ENCODE peak calls at places on chromosomes 16 and 17, in six cellular contexts. E is psoas muscle, K is mucosa of descending colon, V is Peyer's patch, C is body of pancreas, B is ascending aorta. Q is an unnamed sample.

GRCh38 chr17:80063815-80064585 is 27.6 kb downstream of the CCDC40 start:
- DNase-seq in E (peak; percentile 84), B (peak; percentile 81), V (peak; percentile 26), C (peak; percentile 54), K (peak; percentile 58), Q (peak; percentile 86)

GRCh38 chr17:622356-622755 is 92.3 kb downstream of the VPS53 start:
- DNase-seq in E (no peak), K (no peak), C (no peak), V (no peak), B (no peak), Q (no peak)

GRCh38 chr16:14489460-14489859 is 140.6 kb downstream of the PARN start:
- DNase-seq in E (no peak), B (no peak), K (no peak), C (no peak), V (no peak), Q (no peak)

GRCh38 chr17:78723001-78723796 is 58.9 kb downstream of the CYTH1 start:
- DNase-seq in V (no peak), E (peak; percentile 68), B (no peak), K (no peak), C (no peak), Q (no peak)

GRCh38 chr17:83091257-83092141 is 12.1 kb downstream of the METRNL start:
- DNase-seq in K (peak; percentile 93), C (peak; percentile 74), V (no peak), B (no peak), E (no peak), Q (no peak)

GRCh38 chr16:81165411-81166097 is 69.4 kb upstream of the GCSH start:
- DNase-seq in C (no peak), E (no peak), B (no peak), K (no peak), V (no peak), Q (no peak)

GRCh38 chr16:72198641-72199250 is 26.8 kb upstream of the PMFBP1 start:
- DNase-seq in K (no peak), E (no peak), C (no peak), V (no peak), B (no peak), Q (no peak)

GRCh38 chr17:15278381-15278780 is 13.3 kb upstream of the PMP22 start:
- DNase-seq in V (no peak), E (no peak), K (no peak), B (no peak), C (no peak), Q (no peak)

GRCh38 chr16:61792194-61792904 is 243.9 kb downstream of the CDH8 start:
- DNase-seq in C (no peak), B (no peak), K (no peak), V (no peak), E (no peak), Q (no peak)

GRCh38 chr16:10776280-10776679 is 32.6 kb downstream of the NUBP1 start:
- DNase-seq in K (no peak), E (no peak), V (no peak), C (no peak), B (no peak), Q (no peak)

GRCh38 chr16:11977206-11978041 is 890 bp downstream of the SNX29 start:
- DNase-seq in E (peak; percentile 49), B (peak; percentile 66), V (no peak), K (no peak), C (no peak), Q (peak; percentile 65)

DNA sequence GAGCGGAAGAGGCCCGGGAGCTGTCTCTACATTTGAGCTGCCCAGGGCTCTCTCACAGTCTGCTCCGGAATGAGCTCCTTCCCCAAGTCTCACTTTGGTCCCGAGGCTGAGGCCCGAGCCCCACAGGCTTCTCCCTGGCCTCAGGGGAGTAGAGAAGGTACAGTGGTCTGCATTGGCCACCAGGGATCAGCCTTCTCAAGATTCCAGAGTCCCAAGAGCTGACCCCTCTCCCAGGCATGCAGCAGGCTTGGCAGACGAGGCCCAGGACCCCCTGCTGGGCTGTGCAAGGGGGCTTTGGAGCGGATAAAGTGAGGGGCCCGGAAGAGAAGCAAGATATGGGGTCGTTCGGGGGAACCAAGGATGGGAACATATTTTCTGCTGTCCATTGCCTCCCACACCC is 3.1 kb downstream of the PRSS27 start:
- DNase-seq in V (no peak), K (peak; percentile 14), E (no peak), B (no peak), C (no peak), Q (no peak)
- TF ChIP-seq CTCF in V (no peak), K (no peak), E (no peak), B (no peak), C (no peak), Q (no peak)

GRCh38 chr17:3935140-3935542 is 18.9 kb upstream of the P2RX1 start:
- DNase-seq in K (peak; percentile 83), E (peak; percentile 79), V (peak; percentile 48), C (peak; percentile 78), B (no peak), Q (no peak)
- H3K36me3 ChIP-seq in K (no peaks in the 10 kb centered on the region), E (no peaks in the 10 kb centered on the region), V (peaks cover 60% of the 10 kb centered on the region), C (no peaks in the 10 kb centered on the region), B (peaks cover 27% of the 10 kb centered on the region), Q (no peaks in the 10 kb centered on the region)

DNA sequence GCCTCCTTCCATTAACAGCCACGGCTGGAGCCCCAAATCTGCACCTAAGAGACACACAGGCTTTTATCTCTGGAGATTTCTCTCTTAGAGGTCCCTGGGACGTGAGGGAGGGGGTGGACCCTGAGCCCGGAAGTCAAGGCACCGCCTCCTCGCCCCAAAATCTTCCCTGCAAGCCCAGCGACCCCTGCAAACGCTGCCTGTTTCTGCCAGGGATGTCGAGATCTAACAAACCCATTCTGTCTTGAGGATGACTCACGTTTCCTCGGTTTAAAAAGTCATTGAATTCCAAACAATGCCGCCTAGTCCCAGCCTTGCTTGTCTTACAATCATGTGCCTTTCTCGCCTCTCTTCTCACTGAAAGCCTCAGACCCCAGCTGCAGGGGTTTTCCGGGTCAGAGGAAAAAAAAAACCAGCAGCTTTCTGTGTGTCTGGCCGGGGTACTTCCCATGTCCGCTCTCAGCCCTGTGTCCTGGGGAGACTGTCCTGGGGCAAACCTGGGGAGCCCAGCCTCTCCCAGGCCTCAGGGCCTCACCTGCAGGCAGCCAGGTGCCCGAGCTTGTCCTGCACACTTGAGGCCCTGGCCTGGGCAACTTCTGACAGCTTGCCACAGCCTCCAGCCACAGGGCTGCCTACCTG is 15.4 kb downstream of the ARL2BP start:
- DNase-seq in K (no peak), V (no peak), E (peak; percentile 28), C (no peak), B (peak; percentile 60), Q (no peak)
- H3K4me3 ChIP-seq in K (no peak overlapping the region), V (no peak overlapping the region), E (no peak overlapping the region), C (no peak overlapping the region), B (no peak overlapping the region), Q (no peak overlapping the region)

DNA sequence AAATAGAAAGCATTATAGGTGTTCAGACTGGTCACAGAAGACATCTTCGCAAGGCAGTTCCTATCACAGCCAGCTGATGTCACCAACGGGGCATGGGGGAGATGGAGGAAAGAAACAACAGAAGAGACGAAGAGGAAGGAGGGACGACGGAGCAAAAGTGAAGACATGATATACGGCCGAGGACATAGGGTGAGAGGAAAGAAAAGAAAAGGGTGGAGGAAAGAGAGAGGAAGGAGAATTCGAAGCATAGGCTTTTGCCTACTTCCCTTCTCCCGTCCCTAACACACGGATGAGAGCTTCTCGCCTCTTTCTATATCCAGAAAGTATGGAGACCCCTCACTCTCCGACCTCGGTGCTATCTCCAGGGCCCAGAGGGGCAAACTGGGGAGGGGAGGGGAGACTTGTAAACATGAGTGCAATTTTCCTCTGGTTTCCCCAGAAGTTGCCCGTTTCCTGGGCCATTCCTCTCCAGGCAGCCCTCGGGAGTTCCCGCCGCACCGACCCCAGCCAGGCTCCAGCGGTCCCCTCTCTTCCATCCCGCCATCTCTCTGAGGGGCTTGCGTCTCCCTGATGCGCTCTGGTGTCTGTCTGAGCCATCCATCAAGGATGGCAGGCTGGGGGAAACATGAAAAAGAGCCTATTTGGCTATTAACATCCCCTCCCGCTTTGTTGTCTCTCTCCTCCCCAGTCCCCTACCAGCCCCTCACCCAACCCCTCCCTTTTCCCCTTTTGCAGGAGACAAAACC is 26.0 kb downstream of the COPZ2 start:
- DNase-seq in K (no peak), B (no peak), V (peak; percentile 63), C (no peak), E (peak; percentile 63), Q (no peak)
- TF ChIP-seq CTCF in K (peak; percentile 8), B (no peak), V (peak; percentile 50), C (peak; percentile 33), E (peak; percentile 32), Q (peak; percentile 26)

DNA sequence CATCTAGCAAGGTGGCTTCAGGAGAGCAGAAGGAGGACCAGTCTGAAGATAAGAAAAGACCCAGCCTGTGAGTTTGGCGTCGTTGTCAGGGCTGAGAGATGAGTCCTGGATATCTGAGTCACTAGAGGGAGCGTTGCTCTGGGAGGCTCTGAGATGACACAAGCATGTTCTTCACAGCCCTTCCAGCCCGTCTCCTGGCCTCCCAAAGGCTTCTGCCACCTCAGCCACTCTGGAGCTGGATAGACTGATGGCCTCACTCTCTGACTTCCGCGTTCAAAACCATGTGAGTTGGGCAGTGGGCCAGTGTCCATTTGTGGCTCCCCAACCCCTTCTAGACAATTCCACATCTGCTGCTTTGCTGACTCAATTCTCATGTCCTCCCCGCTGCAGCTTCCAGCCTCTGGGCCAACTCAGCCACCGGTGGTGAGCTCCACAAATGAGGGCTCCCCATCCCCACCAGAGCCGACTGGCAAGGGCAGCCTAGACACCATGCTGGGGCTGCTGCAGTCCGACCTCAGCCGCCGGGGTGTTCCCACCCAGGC is 2.3 kb downstream of the TGFB1I1 start:
- DNase-seq in B (no peak), E (peak; percentile 63), C (no peak), V (no peak), K (no peak), Q (no peak)
- H3K36me3 ChIP-seq in B (peaks cover 49% of the 10 kb centered on the region), E (no peaks in the 10 kb centered on the region), C (no peaks in the 10 kb centered on the region), V (peaks cover 4% of the 10 kb centered on the region), K (no peaks in the 10 kb centered on the region), Q (peaks cover 52% of the 10 kb centered on the region)

GRCh38 chr16:70427786-70428177 is 11.1 kb downstream of the ST3GAL2 start:
- DNase-seq in C (no peak), V (no peak), B (no peak), K (no peak), E (no peak), Q (no peak)
- H3K4me3 ChIP-seq in C (no peak overlapping the region), V (no peak overlapping the region), B (peak overlapping the region; percentile 1), K (no peak overlapping the region), E (no peak overlapping the region), Q (no peak overlapping the region)

DNA sequence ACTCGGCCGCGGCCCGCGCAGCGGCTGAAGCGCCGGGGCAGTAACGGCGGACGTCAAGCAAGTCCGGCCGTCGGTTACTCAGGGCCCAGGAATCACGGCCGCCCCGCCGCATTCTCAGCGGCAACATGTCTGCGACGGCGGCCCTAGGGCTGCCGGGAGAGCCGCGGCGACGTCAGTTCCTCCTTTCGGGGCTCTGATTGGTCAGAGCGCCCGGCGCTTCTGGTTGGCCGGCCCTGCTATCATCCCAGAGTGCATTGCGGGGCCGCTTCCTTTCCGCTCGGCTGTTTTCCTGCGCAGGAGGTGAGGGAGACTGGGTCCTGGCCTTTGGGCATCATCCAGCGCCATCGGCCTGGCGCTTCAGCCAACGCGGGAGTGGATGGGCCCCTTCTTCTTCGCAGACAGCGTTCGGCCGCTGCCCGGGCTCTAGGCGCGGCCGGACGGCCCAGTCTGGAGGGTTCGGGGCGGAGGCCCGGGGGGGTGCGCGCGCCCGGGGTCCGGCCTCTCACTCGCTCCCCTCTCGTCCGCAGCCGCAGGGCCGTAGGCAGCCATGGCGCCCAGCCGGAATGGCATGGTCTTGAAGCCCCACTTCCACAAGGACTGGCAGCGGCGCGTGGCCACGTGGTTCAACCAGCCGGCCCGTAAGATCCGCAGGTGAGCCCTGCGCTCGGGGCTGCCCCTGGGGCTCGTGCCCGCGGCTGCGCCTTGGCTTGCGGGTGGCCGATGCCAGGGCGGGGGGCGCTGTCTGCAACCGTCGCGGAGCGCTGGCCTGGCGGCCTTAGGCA is at the start of gene RPL13:
- DNase-seq in B (peak; percentile 98), C (peak; percentile 97), E (peak; percentile 98), V (peak; percentile 93), K (peak; percentile 95), Q (peak; percentile 96)
- TF ChIP-seq CTCF in B (no peak), C (peak; percentile 2), E (peak; percentile 2), V (no peak), K (no peak), Q (peak; percentile 29)

GRCh38 chr17:76995352-76996105 is 127.3 kb downstream of the MGAT5B start:
- DNase-seq in E (no peak), C (no peak), B (no peak), V (no peak), K (no peak), Q (no peak)
- H3K36me3 ChIP-seq in E (no peaks in the 10 kb centered on the region), C (no peaks in the 10 kb centered on the region), B (no peaks in the 10 kb centered on the region), V (no peaks in the 10 kb centered on the region), K (no peaks in the 10 kb centered on the region), Q (no peaks in the 10 kb centered on the region)